ENCODE peak calls at places on chromosomes 7 and 10, in four cellular contexts. Q is NCI-H345; U is stimulated activated CD4-positive, alpha-beta T cell treated with anti-CD3 and anti-CD28 coated beads, TNF-alpha, amount 100 ng/mL, for 4 hours; Z is tibial nerve. N is an unnamed sample.
A peak's percentile ranks its signal among the peaks of the same experiment; 100 is the strongest.

GRCh38 chr10:128885573-128886555 is 581.2 kb upstream of the MGMT start:
- DNase-seq in U (no peak), Q (no peak), Z (no peak), N (no peak)

GRCh38 chr7:43758861-43759683 is 592 bp downstream of the BLVRA start:
- DNase-seq in U (peak; percentile 31), Z (peak; percentile 19), Q (peak; percentile 39), N (no peak)

GRCh38 chr7:158238616-158239289 is 348.9 kb downstream of the PTPRN2 start:
- DNase-seq in Q (no peak), U (no peak), Z (no peak), N (no peak)

GRCh38 chr10:89480047-89480446 is 55.3 kb downstream of the SLC16A12 start:
- DNase-seq in Q (no peak), Z (peak; percentile 76), U (no peak), N (no peak)

GRCh38 chr10:60978287-60979115 is 34.5 kb upstream of the RHOBTB1 start:
- DNase-seq in U (no peak), Q (no peak), Z (no peak), N (no peak)

GRCh38 chr10:100364735-100365391 is 17.8 kb downstream of the SCD start:
- DNase-seq in U (no peak), Z (peak; percentile 69), Q (peak; percentile 66), N (no peak)

GRCh38 chr10:43068136-43068395 is 8.8 kb upstream of the RET start:
- DNase-seq in U (no peak), Z (no peak), Q (no peak), N (no peak)

GRCh38 chr7:44287488-44288380 is 37.7 kb downstream of the CAMK2B start:
- DNase-seq in Z (no peak), Q (no peak), U (no peak), N (no peak)

GRCh38 chr10:77959384-77959783 is 32.8 kb upstream of the DLG5 start:
- DNase-seq in Q (no peak), U (no peak), Z (no peak), N (no peak)

N was measured in activated CD4-positive, alpha-beta T cell treated with anti-CD3 and anti-CD28 coated beads for 24 hours.